ENCODE peak calls at places on chromosome 19, in four cellular contexts. O is mesendoderm, Q is neuronal stem cell, Z is H9. I is an unnamed sample.

GRCh38 chr19:44643605-44644390 is at the start of gene PVR:
- DNase-seq in O (peak; percentile 79), Z (peak; percentile 75), Q (peak; percentile 48), I (peak; percentile 87)

GRCh38 chr19:31312004-31312403 is 37.2 kb downstream of the TSHZ3 start:
- DNase-seq in Q (no peak), Z (no peak), O (no peak), I (peak; percentile 92)

GRCh38 chr19:29704562-29705558 is 10.2 kb downstream of the C19orf12 start:
- DNase-seq in Q (no peak), Z (no peak), O (no peak), I (no peak)

GRCh38 chr19:14081797-14082674 is 3.5 kb downstream of the C19orf67 start:
- DNase-seq in O (no peak), Q (no peak), Z (no peak), I (no peak)

GRCh38 chr19:15292847-15293582 is 39.3 kb downstream of the BRD4 start:
- DNase-seq in O (no peak), Q (no peak), Z (no peak), I (no peak)

GRCh38 chr19:50711805-50712204 is 7.8 kb downstream of the SHANK1 start:
- DNase-seq in Q (no peak), O (no peak), Z (no peak), I (no peak)

GRCh38 chr19:58498316-58499020 is 13.3 kb downstream of the SLC27A5 start:
- DNase-seq in Q (no peak), O (no peak), Z (no peak), I (no peak)

GRCh38 chr19:47374876-47375693 is 26.0 kb downstream of the DHX34 start:
- DNase-seq in Q (no peak), O (no peak), Z (no peak), I (no peak)

GRCh38 chr19:35455616-35456201 is 7.7 kb downstream of the FFAR2 start:
- DNase-seq in O (no peak), Q (no peak), Z (no peak), I (no peak)

GRCh38 chr19:4575978-4576933 is 16.8 kb upstream of the SEMA6B start:
- DNase-seq in O (peak; percentile 81), Q (no peak), Z (peak; percentile 84), I (peak; percentile 71)

GRCh38 chr19:45852145-45852750 is 10.7 kb downstream of the SYMPK start:
- DNase-seq in Z (no peak), O (peak; percentile 27), Q (no peak), I (no peak)

GRCh38 chr19:48308695-48309586 is 16.4 kb upstream of the EMP3 start:
- DNase-seq in Z (peak; percentile 76), Q (no peak), O (peak; percentile 75), I (peak; percentile 33)

GRCh38 chr19:18233224-18233825 is 7.1 kb upstream of the PDE4C start:
- DNase-seq in Q (no peak), O (no peak), Z (peak; percentile 86), I (peak; percentile 63)

GRCh38 chr19:13090511-13091231 is 12.0 kb downstream of the LYL1 start:
- DNase-seq in Z (no peak), Q (no peak), O (no peak), I (no peak)

GRCh38 chr19:50427997-50428425 is 4.7 kb upstream of the MYBPC2 start:
- DNase-seq in Z (peak; percentile 85), O (peak; percentile 68), Q (no peak), I (peak; percentile 72)

GRCh38 chr19:2012941-2013682 is 2.4 kb downstream of the BTBD2 start:
- DNase-seq in O (no peak), Z (no peak), Q (no peak), I (no peak)

GRCh38 chr19:43524922-43525835 is 1.8 kb downstream of the ETHE1 start:
- DNase-seq in Z (peak; percentile 64), O (peak; percentile 55), Q (no peak), I (peak; percentile 50)

GRCh38 chr19:47253467-47253881 is 2.9 kb upstream of the CCDC9 start:
- DNase-seq in O (peak; percentile 65), Q (no peak), Z (no peak), I (peak; percentile 77)

GRCh38 chr19:18109731-18110671 is 12.4 kb downstream of the MAST3 start:
- DNase-seq in Z (peak; percentile 53), O (peak; percentile 19), Q (no peak), I (peak; percentile 45)

GRCh38 chr19:48495391-48495790 is 16.2 kb downstream of the LMTK3 start:
- DNase-seq in O (no peak), Z (no peak), Q (no peak), I (peak; percentile 54)

GRCh38 chr19:29671393-29672076 is 6.3 kb downstream of the PLEKHF1 start:
- DNase-seq in O (no peak), Z (no peak), Q (no peak), I (peak; percentile 43)

GRCh38 chr19:35696835-35697234 is 7.5 kb upstream of the ZBTB32 start:
- DNase-seq in Q (no peak), O (no peak), Z (no peak), I (no peak)

GRCh38 chr19:7506385-7507328 is 9.2 kb upstream of the ZNF358 start:
- DNase-seq in O (peak; percentile 97), Q (peak; percentile 77), Z (peak; percentile 99), I (peak; percentile 92)

GRCh38 chr19:53865918-53866696 is 1.6 kb upstream of the MYADM start:
- DNase-seq in Z (peak; percentile 78), Q (peak; percentile 79), O (peak; percentile 86), I (peak; percentile 79)

GRCh38 chr19:49929121-49929610 is at the start of the genes ATF5 and NUP62:
- DNase-seq in O (peak; percentile 92), Z (peak; percentile 80), Q (peak; percentile 92), I (peak; percentile 87)

GRCh38 chr19:32407004-32407992 is 1.7 kb downstream of the DPY19L3 start:
- DNase-seq in Z (no peak), O (peak; percentile 10), Q (no peak), I (peak; percentile 53)

GRCh38 chr19:33063356-33064116 is 1.2 kb downstream of the RHPN2 start:
- DNase-seq in Z (peak; percentile 35), Q (peak; percentile 12), O (no peak), I (peak; percentile 37)

GRCh38 chr19:41323430-41324125 is 13.6 kb downstream of the CCDC97 start:
- DNase-seq in O (peak; percentile 90), Q (no peak), Z (peak; percentile 75), I (peak; percentile 100)
- H3K4ac ChIP-seq in O (peak overlapping the region; percentile 97), Q (no peak overlapping the region), Z (no peak overlapping the region), I (peak overlapping the region; percentile 97)

GRCh38 chr19:39833160-39833463 is 850 bp downstream of the DYRK1B start:
- DNase-seq in Q (no peak), O (no peak), Z (no peak), I (no peak)

GRCh38 chr19:39830847-39831246 is 3.1 kb downstream of the DYRK1B start:
- DNase-seq in O (no peak), Z (no peak), Q (no peak), I (no peak)

GRCh38 chr19:39833464-39834286 is at the start of gene DYRK1B:
- DNase-seq in O (peak; percentile 98), Q (peak; percentile 96), Z (peak; percentile 97), I (peak; percentile 97)

GRCh38 chr19:39831679-39832078 is 2.3 kb downstream of the DYRK1B start:
- DNase-seq in O (no peak), Z (no peak), Q (no peak), I (no peak)

DNA sequence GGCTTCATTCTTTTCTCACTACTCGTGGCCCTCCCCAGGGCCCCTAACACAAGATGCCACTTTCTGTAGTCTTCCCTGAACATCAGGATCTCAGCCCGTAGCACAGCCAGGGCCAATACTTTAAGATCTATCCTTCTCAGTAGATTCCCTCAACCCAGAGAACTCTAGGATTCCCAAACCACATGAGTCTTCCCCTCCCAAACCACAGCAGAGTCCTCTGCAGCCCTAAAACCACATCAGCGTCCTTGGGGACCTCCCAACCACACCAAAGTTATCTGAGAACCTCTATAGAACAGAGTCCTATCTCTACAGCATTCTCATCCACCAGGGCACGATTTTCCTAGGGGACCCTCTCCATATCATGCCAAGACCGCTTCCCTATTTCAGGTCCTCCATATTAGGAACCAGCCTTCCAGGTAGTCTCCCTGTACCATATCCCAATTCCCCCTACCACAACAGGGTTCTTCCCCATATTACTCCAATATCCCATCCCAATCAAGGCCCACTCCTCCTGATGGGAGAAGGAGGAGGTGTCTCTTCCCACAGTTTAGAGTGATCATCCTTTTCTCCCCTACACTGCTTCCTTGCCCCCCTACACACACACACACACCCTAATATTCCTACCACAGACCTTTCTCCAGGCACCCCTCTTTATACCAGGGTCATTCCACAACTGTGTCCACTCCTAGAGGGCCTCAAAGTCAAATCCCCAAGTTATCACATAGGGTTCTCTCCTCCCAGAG is 1.4 kb downstream of the DYRK1B start:
- DNase-seq in Z (no peak), Q (no peak), O (no peak), I (peak; percentile 19)
- H3K18ac ChIP-seq in Z (no peak overlapping the region), Q (peak overlapping the region; percentile 92), O (no peak overlapping the region), I (peak overlapping the region; percentile 4)

DNA sequence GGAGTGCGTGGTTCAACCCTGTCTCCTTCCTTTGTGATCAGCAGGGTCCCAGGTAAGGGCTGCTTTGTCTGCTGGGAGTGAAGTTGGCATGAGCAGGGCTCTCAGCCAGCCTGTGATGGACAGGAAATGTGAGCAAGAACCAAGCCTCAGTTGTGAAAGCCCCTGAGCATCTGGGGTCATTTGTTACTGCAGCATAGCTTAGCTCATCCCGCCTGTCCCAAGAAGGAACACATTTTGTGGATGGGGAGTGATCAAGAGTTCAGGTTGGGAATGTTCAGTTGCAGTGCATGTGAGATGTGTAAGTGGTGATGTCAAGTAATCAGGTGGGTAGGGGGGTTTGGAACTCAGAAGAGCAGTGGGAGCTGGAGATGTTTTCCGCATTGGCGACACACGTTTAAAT is 152.4 kb downstream of the DPF1 start:
- DNase-seq in O (no peak), Q (no peak), Z (no peak), I (no peak)
- H3K23ac ChIP-seq in O (no peak overlapping the region), Q (no peak overlapping the region), Z (no peak overlapping the region), I (no peak overlapping the region)

GRCh38 chr19:961866-962620 is 22.1 kb upstream of the WDR18 start:
- DNase-seq in O (no peak), Q (no peak), Z (no peak), I (peak; percentile 83)
- H3K4ac ChIP-seq in O (no peak overlapping the region), Q (no peak overlapping the region), Z (no peak overlapping the region), I (peak overlapping the region; percentile 77)

GRCh38 chr19:3520166-3521103 is 14.3 kb downstream of the FZR1 start:
- DNase-seq in Z (peak; percentile 72), O (peak; percentile 60), Q (no peak), I (no peak)
- H3K18ac ChIP-seq in Z (no peak overlapping the region), O (no peak overlapping the region), Q (peak overlapping the region; percentile 17), I (no peak overlapping the region)

I was measured in mesenchymal stem cell.